ENCODE peak calls at places on chromosome 10, in ten cellular contexts. W is endodermal cell, U is uterus, N is body of pancreas, Z is cardiac fibroblast, E is HCT116, X is colonic mucosa, K is IMR-90, R is tibial nerve, L is right cardiac atrium. O is an unnamed sample.
A peak's percentile ranks its signal among the peaks of the same experiment; 100 is the strongest.

GRCh38 chr10:118827466-118828155 is 72.8 kb upstream of the CACUL1 start:
- DNase-seq in W (peak; percentile 64), U (no peak), N (no peak), Z (no peak), E (no peak), X (no peak), K (no peak), R (no peak), L (no peak), O (no peak)

GRCh38 chr10:49768731-49769130 is 6.6 kb upstream of the OGDHL start:
- DNase-seq in W (no peak), U (no peak), N (no peak), Z (no peak), E (no peak), X (no peak), K (no peak), R (no peak), L (no peak), O (no peak)

GRCh38 chr10:35913628-35914027 is 271.5 kb upstream of the FZD8 start:
- DNase-seq in W (no peak), U (no peak), N (no peak), Z (peak; percentile 21), E (no peak), X (no peak), K (peak; percentile 81), R (no peak), L (no peak), O (no peak)

GRCh38 chr10:29136401-29136800 is 152.5 kb upstream of the LYZL1 start:
- DNase-seq in W (no peak), U (no peak), N (no peak), Z (peak; percentile 61), E (no peak), X (no peak), K (peak; percentile 61), R (no peak), L (no peak), O (no peak)

GRCh38 chr10:132711618-132712051 is 74.3 kb downstream of the NKX6-2 start:
- DNase-seq in W (peak; percentile 41), U (no peak), N (no peak), Z (no peak), E (no peak), X (no peak), K (no peak), R (no peak), L (peak; percentile 24), O (no peak)

GRCh38 chr10:112779025-112779765 is 170.9 kb upstream of the TCF7L2 start:
- DNase-seq in W (no peak), U (no peak), N (no peak), Z (peak; percentile 14), E (no peak), X (no peak), K (no peak), R (no peak), L (no peak), O (no peak)

GRCh38 chr10:106682175-106682574 is 482.3 kb downstream of the SORCS1 start:
- DNase-seq in W (no peak), U (no peak), N (no peak), Z (peak; percentile 19), E (no peak), X (no peak), K (peak; percentile 4), R (no peak), L (no peak), O (no peak)

GRCh38 chr10:12556057-12556456 is 206.7 kb downstream of the CAMK1D start:
- DNase-seq in W (no peak), U (no peak), N (no peak), Z (no peak), E (no peak), X (no peak), K (no peak), R (no peak), L (no peak), O (no peak)

GRCh38 chr10:133464582-133465031 is 10.9 kb downstream of the SCART1 start:
- DNase-seq in W (no peak), U (no peak), N (no peak), Z (no peak), E (no peak), X (peak; percentile 13), K (no peak), R (no peak), L (no peak), O (no peak)

GRCh38 chr10:125549656-125550055 is 133.3 kb downstream of the TEX36 start:
- DNase-seq in W (no peak), U (no peak), N (no peak), Z (no peak), E (no peak), X (no peak), K (no peak), R (no peak), L (no peak), O (no peak)

GRCh38 chr10:119412831-119413737 is 129.4 kb downstream of the RGS10 start:
- DNase-seq in W (peak; percentile 75), U (no peak), N (no peak), Z (peak; percentile 47), E (no peak), X (no peak), K (peak; percentile 72), R (no peak), L (peak; percentile 63), O (no peak)

GRCh38 chr10:121574519-121575170 is 23.6 kb downstream of the FGFR2 start:
- DNase-seq in W (no peak), U (no peak), N (no peak), Z (no peak), E (no peak), X (no peak), K (no peak), R (no peak), L (no peak), O (no peak)

GRCh38 chr10:100349087-100349486 is 2.1 kb downstream of the SCD start:
- DNase-seq in W (no peak), U (no peak), N (no peak), Z (no peak), E (no peak), X (no peak), K (no peak), R (no peak), L (no peak), O (no peak)
- H3K4me3 ChIP-seq in W (peak overlapping the region; percentile 96), U (no peak overlapping the region), N (no peak overlapping the region), Z (peak overlapping the region; percentile 93), E (peak overlapping the region; percentile 92), X (peak overlapping the region; percentile 80), K (no peak overlapping the region), R (peak overlapping the region; percentile 68), L (peak overlapping the region; percentile 7), O (peak overlapping the region; percentile 93)

DNA sequence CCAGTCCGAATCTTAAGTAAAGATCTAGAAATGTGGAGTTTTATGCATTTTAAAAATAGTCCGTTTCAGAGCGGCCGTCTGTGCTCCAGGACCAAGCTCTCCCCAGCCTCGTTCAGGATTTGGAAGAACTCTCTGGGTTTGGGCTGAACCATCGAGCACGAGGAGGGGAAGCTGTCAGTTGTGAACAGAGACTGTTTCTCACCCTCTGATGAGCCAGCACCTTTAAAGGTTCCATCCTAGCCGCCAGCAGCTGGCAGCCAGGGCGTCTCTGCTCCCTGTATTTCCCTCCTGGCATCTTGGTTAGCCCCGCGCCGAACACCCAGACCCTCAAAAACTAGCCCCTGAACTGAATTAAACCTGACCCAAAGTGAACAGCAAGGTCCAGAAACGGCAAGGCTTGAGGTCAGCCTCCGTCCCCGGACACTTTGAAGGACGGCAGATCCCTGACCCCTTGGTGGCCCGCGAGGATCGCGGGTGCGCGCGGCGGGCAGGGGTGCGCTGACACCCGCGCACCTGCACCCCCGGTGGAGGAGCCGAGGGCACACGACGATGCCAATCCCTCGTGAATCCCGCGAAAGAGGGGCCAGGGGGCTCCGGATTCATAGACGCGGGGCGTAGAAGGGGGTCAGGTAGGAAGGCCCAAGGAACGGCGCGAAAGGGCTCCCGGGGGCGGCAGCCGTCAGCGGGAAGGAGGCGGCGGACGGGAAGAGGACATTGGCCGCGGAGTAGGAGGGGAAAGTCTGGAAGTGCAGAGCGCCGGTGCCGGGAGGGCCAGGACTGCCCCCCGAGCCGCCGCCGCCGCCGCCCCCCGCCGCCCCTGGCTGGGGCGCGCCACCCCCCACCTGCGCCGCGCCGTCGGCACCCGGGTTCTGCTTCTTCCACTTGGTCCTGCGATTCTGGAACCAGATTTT is 2.8 kb downstream of the NKX1-2 start:
- DNase-seq in W (peak; percentile 68), U (no peak), N (no peak), Z (no peak), E (no peak), X (no peak), K (no peak), R (no peak), L (no peak), O (no peak)
- H3K4me3 ChIP-seq in W (peak overlapping the region; percentile 75), U (no peak overlapping the region), N (no peak overlapping the region), Z (no peak overlapping the region), E (no peak overlapping the region), X (no peak overlapping the region), K (no peak overlapping the region), R (no peak overlapping the region), L (peak overlapping the region; percentile 18), O (no peak overlapping the region)

GRCh38 chr10:75774780-75775490 is 343.5 kb downstream of the LRMDA start:
- DNase-seq in W (no peak), U (peak; percentile 78), N (no peak), Z (peak; percentile 35), E (no peak), X (no peak), K (no peak), R (no peak), L (no peak), O (no peak)

GRCh38 chr10:75776738-75777504 is 345.5 kb downstream of the LRMDA start:
- DNase-seq in W (no peak), U (no peak), N (peak; percentile 88), Z (no peak), E (no peak), X (no peak), K (no peak), R (no peak), L (no peak), O (no peak)

GRCh38 chr10:75782463-75783248 is 351.2 kb downstream of the LRMDA start:
- DNase-seq in W (no peak), U (no peak), N (peak; percentile 17), Z (no peak), E (no peak), X (no peak), K (no peak), R (peak; percentile 23), L (no peak), O (no peak)

GRCh38 chr10:75779276-75779675 is 347.9 kb downstream of the LRMDA start:
- DNase-seq in W (no peak), U (no peak), N (no peak), Z (no peak), E (no peak), X (no peak), K (no peak), R (no peak), L (peak; percentile 61), O (no peak)

DNA sequence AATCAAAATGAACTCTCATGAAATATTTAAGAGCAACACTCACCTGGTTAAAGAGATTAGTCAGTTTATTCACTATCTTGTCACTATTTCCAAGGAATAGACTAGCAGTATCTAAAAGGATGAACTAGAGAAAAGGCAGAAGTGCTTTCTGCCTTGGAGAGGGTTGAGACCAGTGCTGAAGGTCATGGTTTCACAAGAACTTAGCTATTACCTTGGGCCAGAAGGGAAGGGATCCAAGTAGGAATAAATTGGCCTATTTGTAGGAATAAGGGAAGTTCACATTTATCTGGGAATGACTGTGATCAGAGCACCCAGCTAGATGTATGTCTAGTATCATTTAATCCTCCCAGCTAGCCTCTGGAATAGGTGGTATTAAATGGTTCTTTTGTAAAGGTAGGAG is 347.2 kb downstream of the LRMDA start:
- DNase-seq in W (no peak), U (no peak), N (no peak), Z (no peak), E (no peak), X (no peak), K (no peak), R (no peak), L (no peak), O (no peak)
- H3K4me3 ChIP-seq in W (no peak overlapping the region), U (no peak overlapping the region), N (no peak overlapping the region), Z (no peak overlapping the region), E (no peak overlapping the region), X (no peak overlapping the region), K (no peak overlapping the region), R (no peak overlapping the region), L (no peak overlapping the region), O (no peak overlapping the region)

GRCh38 chr10:14891151-14891550 is 12.5 kb downstream of the SUV39H2 start:
- DNase-seq in W (no peak), U (no peak), N (no peak), Z (no peak), E (no peak), X (no peak), K (no peak), R (no peak), L (no peak), O (no peak)
- H3K4me3 ChIP-seq in W (no peak overlapping the region), U (no peak overlapping the region), N (no peak overlapping the region), Z (no peak overlapping the region), E (no peak overlapping the region), X (no peak overlapping the region), K (no peak overlapping the region), R (no peak overlapping the region), L (no peak overlapping the region), O (no peak overlapping the region)

O was measured in skeletal muscle cell.